ENCODE peak calls at places on chromosomes 16 and 17, in four cellular contexts. One of them, this sample, is unnamed. For H3K27me3 and H3K9me3, the result is how much of the 10 kb centered on the place peaks cover.

GRCh38 chr17:45740553-45741330 is 43.4 kb upstream of the CRHR1 start:
- DNase-seq in heart left ventricle: peak
- DNase-seq in CD8-positive, alpha-beta T cell: no peak
- DNase-seq in right lobe of liver: no peak
- DNase-seq in this sample: no peak

GRCh38 chr17:33521784-33522183 is 228.7 kb upstream of the ASIC2 start:
- DNase-seq in heart left ventricle: no peak
- DNase-seq in CD8-positive, alpha-beta T cell: no peak
- DNase-seq in right lobe of liver: peak
- DNase-seq in this sample: no peak

GRCh38 chr16:59044616-59045015 is 310.5 kb upstream of the GOT2 start:
- DNase-seq in heart left ventricle: no peak
- DNase-seq in CD8-positive, alpha-beta T cell: no peak
- DNase-seq in right lobe of liver: no peak
- DNase-seq in this sample: no peak

GRCh38 chr16:31107465-31107867 is 720 bp upstream of the BCKDK start:
- DNase-seq in heart left ventricle: no peak
- DNase-seq in CD8-positive, alpha-beta T cell: no peak
- DNase-seq in right lobe of liver: no peak
- DNase-seq in this sample: no peak

GRCh38 chr16:69930117-69930776 is 20.9 kb upstream of the CLEC18A start:
- DNase-seq in heart left ventricle: peak
- DNase-seq in CD8-positive, alpha-beta T cell: peak
- DNase-seq in right lobe of liver: no peak
- DNase-seq in this sample: peak

GRCh38 chr17:4180791-4181190 is 37.8 kb downstream of the CYB5D2 start:
- DNase-seq in heart left ventricle: peak
- DNase-seq in CD8-positive, alpha-beta T cell: no peak
- DNase-seq in right lobe of liver: no peak
- DNase-seq in this sample: no peak

GRCh38 chr16:66507731-66508239 is 42.1 kb downstream of the TK2 start:
- DNase-seq in heart left ventricle: no peak
- DNase-seq in CD8-positive, alpha-beta T cell: no peak
- DNase-seq in right lobe of liver: no peak
- DNase-seq in this sample: no peak

GRCh38 chr17:76709077-76709950 is 1.5 kb downstream of the MXRA7 start:
- DNase-seq in heart left ventricle: peak
- DNase-seq in CD8-positive, alpha-beta T cell: no peak
- DNase-seq in right lobe of liver: no peak
- DNase-seq in this sample: no peak

GRCh38 chr16:85970712-85971220 is 71.8 kb downstream of the IRF8 start:
- DNase-seq in heart left ventricle: no peak
- DNase-seq in CD8-positive, alpha-beta T cell: no peak
- DNase-seq in right lobe of liver: no peak
- DNase-seq in this sample: no peak

GRCh38 chr17:73311428-73311780 is 397 bp downstream of the CDC42EP4 start:
- DNase-seq in heart left ventricle: no peak
- DNase-seq in CD8-positive, alpha-beta T cell: no peak
- DNase-seq in right lobe of liver: peak
- DNase-seq in this sample: peak

GRCh38 chr16:69563605-69564580 is 1.9 kb upstream of the NFAT5 start:
- DNase-seq in heart left ventricle: no peak
- DNase-seq in CD8-positive, alpha-beta T cell: peak
- DNase-seq in right lobe of liver: no peak
- DNase-seq in this sample: no peak

GRCh38 chr16:21663889-21664647 is at the start of gene OTOA:
- DNase-seq in heart left ventricle: no peak
- DNase-seq in CD8-positive, alpha-beta T cell: peak
- DNase-seq in right lobe of liver: peak
- DNase-seq in this sample: peak

GRCh38 chr17:71764507-71764906 is 356.3 kb upstream of the SOX9 start:
- DNase-seq in heart left ventricle: no peak
- DNase-seq in CD8-positive, alpha-beta T cell: no peak
- DNase-seq in right lobe of liver: no peak
- DNase-seq in this sample: no peak

DNA sequence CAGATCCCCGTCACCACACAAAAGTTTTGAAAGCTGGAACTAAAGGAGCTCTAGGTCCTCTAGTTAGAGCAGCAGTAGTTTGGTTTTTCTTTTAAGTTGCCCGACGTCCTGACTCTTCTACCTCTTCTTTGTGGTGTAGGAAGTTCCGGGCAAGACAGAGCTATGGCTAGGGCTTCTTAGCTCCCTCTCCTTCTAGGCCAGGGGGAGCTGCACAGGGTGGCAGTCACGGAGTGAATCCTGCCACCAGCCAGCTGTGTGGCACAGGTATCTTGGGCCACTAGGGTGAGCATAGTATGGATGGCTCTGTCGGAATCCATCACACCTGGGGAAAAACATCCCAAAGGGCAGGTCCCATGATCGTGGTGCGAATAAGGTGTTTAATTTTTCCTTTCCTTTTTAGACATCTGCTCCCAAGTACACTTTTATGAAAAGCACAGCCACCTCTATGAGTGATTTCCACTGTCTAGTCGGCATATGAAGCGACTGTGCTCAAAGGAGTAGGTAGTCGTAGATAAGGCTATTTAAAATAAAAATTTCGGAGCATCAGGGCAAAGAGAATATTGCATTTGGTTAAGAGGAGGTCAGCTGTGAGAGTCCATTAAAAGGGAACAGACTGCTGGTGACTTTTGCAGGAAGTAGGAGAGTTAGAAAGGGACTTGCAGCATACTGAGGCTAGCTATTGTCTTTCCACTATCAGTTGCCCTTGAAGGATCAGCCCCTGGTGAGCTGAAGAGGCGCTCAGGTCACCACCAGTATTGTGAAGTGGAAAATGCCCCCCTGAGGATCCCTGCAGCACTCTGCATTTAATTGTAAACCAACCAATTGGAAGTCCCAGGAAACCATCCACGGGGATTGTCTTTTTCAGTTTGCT is 2.1 kb downstream of the PRKCA start:
- DNase-seq in heart left ventricle: no peak
- DNase-seq in CD8-positive, alpha-beta T cell: no peak
- DNase-seq in right lobe of liver: peak
- DNase-seq in this sample: no peak
- TF ChIP-seq CTCF in heart left ventricle: no peak
- TF ChIP-seq CTCF in CD8-positive, alpha-beta T cell: no peak
- TF ChIP-seq CTCF in right lobe of liver: no peak
- TF ChIP-seq CTCF in this sample: no peak

DNA sequence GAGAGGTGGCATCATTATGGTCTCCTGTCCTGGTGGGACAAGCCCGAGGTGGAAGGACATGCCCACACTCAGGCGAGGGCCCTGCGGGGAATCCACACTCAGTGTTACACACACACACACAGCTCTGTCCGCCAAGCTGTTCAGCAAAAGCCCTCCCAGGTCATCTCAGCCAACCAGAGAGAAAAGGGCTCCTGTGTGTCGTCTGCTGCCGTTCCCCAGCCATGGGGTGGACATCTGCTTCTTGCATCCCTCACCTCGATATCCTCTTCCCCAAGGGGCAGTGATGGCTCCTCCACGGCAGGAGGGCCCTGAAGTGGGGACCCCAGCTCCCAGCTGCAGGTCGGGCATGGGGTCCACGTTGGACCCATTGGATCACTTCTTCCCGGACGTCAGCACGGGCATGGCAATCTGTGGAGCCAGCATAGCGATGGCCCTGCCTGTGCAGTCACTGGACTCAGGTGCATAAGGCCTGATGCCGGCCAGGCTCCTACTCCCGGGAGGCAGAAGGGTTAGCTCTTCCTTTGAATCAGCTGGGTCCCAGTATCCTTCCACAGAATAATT is 290.1 kb downstream of the C16orf95 start:
- DNase-seq in heart left ventricle: no peak
- DNase-seq in CD8-positive, alpha-beta T cell: no peak
- DNase-seq in right lobe of liver: no peak
- DNase-seq in this sample: no peak
- H3K27me3 ChIP-seq in heart left ventricle: under half
- H3K27me3 ChIP-seq in CD8-positive, alpha-beta T cell: under half
- H3K27me3 ChIP-seq in right lobe of liver: under half
- H3K27me3 ChIP-seq in this sample: under half

GRCh38 chr16:71453051-71453450 is 9.0 kb downstream of the ZNF23 start:
- DNase-seq in heart left ventricle: no peak
- DNase-seq in CD8-positive, alpha-beta T cell: no peak
- DNase-seq in right lobe of liver: no peak
- DNase-seq in this sample: no peak
- H3K9me3 ChIP-seq in heart left ventricle: half or more
- H3K9me3 ChIP-seq in CD8-positive, alpha-beta T cell: under half
- H3K9me3 ChIP-seq in right lobe of liver: under half
- H3K9me3 ChIP-seq in this sample: under half

GRCh38 chr17:9768381-9768934 is 22.9 kb downstream of the DHRS7C start:
- DNase-seq in heart left ventricle: no peak
- DNase-seq in CD8-positive, alpha-beta T cell: no peak
- DNase-seq in right lobe of liver: no peak
- DNase-seq in this sample: no peak
- TF ChIP-seq CTCF in heart left ventricle: peak
- TF ChIP-seq CTCF in CD8-positive, alpha-beta T cell: peak
- TF ChIP-seq CTCF in right lobe of liver: peak
- TF ChIP-seq CTCF in this sample: no peak